ENCODE peak calls at places on chromosomes 6 and 20, in eight cellular contexts. A is amniotic stem cell; F is SK-N-SH; C is AML-193; K is HEK293T; Q is activated CD4-positive, CD25-positive, alpha-beta regulatory T cell; X is globus pallidus; M is IMR-90. P is an unnamed sample.

GRCh38 chr20:44033344-44033743 is 118.7 kb downstream of the TOX2 start:
- DNase-seq in X (no peak), Q (no peak), F (peak), M (peak), C (no peak), K (no peak), A (no peak), P (no peak)

GRCh38 chr6:107697682-107698081 is 126.4 kb downstream of the SCML4 start:
- DNase-seq in K (no peak), C (no peak), F (no peak), A (no peak), X (no peak), Q (no peak), M (peak), P (no peak)

GRCh38 chr20:24850206-24850605 is 98.9 kb upstream of the CST7 start:
- DNase-seq in C (no peak), A (no peak), Q (no peak), F (no peak), M (no peak), X (no peak), K (no peak), P (no peak)

GRCh38 chr6:118317581-118318563 is 230.2 kb upstream of the PLN start:
- DNase-seq in M (peak), K (no peak), Q (no peak), A (no peak), C (no peak), F (no peak), X (no peak), P (no peak)

GRCh38 chr20:57211949-57212889 is 54.2 kb downstream of the BMP7 start:
- DNase-seq in K (peak), A (peak), X (no peak), F (no peak), C (no peak), Q (no peak), M (peak), P (no peak)

GRCh38 chr6:163250122-163250521 is 164.4 kb upstream of the QKI start:
- DNase-seq in A (no peak), X (no peak), F (no peak), Q (no peak), M (no peak), K (no peak), C (no peak), P (no peak)

GRCh38 chr6:107590378-107590777 is 100.5 kb downstream of the SOBP start:
- DNase-seq in K (no peak), F (no peak), Q (no peak), C (no peak), A (no peak), M (no peak), X (no peak), P (no peak)

GRCh38 chr20:22352019-22352418 is 232.4 kb downstream of the FOXA2 start:
- DNase-seq in K (no peak), A (no peak), Q (no peak), C (no peak), M (no peak), F (no peak), X (no peak), P (no peak)

GRCh38 chr6:123965894-123966293 is 162.2 kb downstream of the NKAIN2 start:
- DNase-seq in F (peak), M (peak), K (peak), C (no peak), X (peak), A (no peak), Q (no peak), P (no peak)

GRCh38 chr6:15376900-15377487 is 131.1 kb downstream of the JARID2 start:
- DNase-seq in C (no peak), A (no peak), K (no peak), Q (no peak), F (no peak), X (no peak), M (no peak), P (no peak)

GRCh38 chr6:149334682-149335160 is 17.2 kb downstream of the TAB2 start:
- DNase-seq in Q (no peak), M (peak), C (no peak), A (peak), X (no peak), K (no peak), F (no peak), P (no peak)

GRCh38 chr6:69907981-69908498 is 41.7 kb downstream of the COL19A1 start:
- DNase-seq in C (no peak), K (no peak), M (peak), F (no peak), Q (no peak), X (no peak), A (peak), P (no peak)

GRCh38 chr20:34452281-34452982 is 63.8 kb upstream of the DYNLRB1 start:
- DNase-seq in Q (no peak), C (no peak), F (peak), X (no peak), A (peak), K (no peak), M (peak), P (no peak)

GRCh38 chr6:144725731-144726522 is 440.8 kb downstream of the UTRN start:
- DNase-seq in X (no peak), Q (no peak), C (no peak), K (peak), F (peak), A (no peak), M (no peak), P (no peak)

GRCh38 chr20:46060975-46061374 is 28.8 kb downstream of the NCOA5 start:
- DNase-seq in K (no peak), A (no peak), C (no peak), Q (no peak), M (no peak), X (no peak), F (no peak), P (no peak)

GRCh38 chr20:36579996-36580545 is 6.7 kb downstream of the TGIF2 start:
- DNase-seq in Q (no peak), M (peak), C (no peak), K (no peak), A (no peak), X (no peak), F (no peak), P (no peak)

GRCh38 chr6:131694832-131695426 is 6.3 kb downstream of the OR2A4 start:
- DNase-seq in F (peak), Q (no peak), M (peak), K (peak), A (peak), X (peak), C (peak), P (peak)

GRCh38 chr6:145904391-145904790 is 59.8 kb downstream of the SHPRH start:
- DNase-seq in X (peak), Q (no peak), K (no peak), C (peak), F (no peak), M (no peak), A (no peak), P (peak)

GRCh38 chr6:37106982-37107453 is 62.9 kb upstream of the PIM1 start:
- DNase-seq in X (no peak), M (no peak), C (no peak), K (no peak), A (no peak), Q (no peak), F (no peak), P (no peak)

GRCh38 chr20:24950836-24951525 is 1.9 kb downstream of the CST7 start:
- DNase-seq in X (no peak), Q (no peak), F (no peak), K (no peak), M (no peak), C (no peak), A (no peak), P (no peak)

GRCh38 chr6:47423087-47423486 is 54.5 kb upstream of the CD2AP start:
- DNase-seq in C (no peak), F (no peak), A (no peak), M (peak), Q (no peak), X (no peak), K (no peak), P (no peak)

GRCh38 chr6:136921521-136921935 is 573 bp upstream of the SLC35D3 start:
- DNase-seq in X (no peak), C (no peak), K (peak), F (peak), M (no peak), Q (no peak), A (no peak), P (no peak)

GRCh38 chr6:74222768-74223321 is 526.8 kb downstream of the CD109 start:
- DNase-seq in C (no peak), A (no peak), M (peak), K (no peak), F (no peak), X (no peak), Q (no peak), P (no peak)

GRCh38 chr20:10637062-10637559 is 36.7 kb downstream of the JAG1 start:
- DNase-seq in F (no peak), X (no peak), K (no peak), A (no peak), C (no peak), M (peak), Q (no peak), P (no peak)

GRCh38 chr20:64236137-64237088 is 19.1 kb upstream of the PCMTD2 start:
- DNase-seq in C (no peak), M (no peak), K (no peak), A (no peak), F (no peak), X (no peak), Q (no peak), P (no peak)

GRCh38 chr6:43628392-43629103 is 516 bp downstream of the GTPBP2 start:
- DNase-seq in A (no peak), Q (peak), K (peak), C (no peak), M (peak), X (peak), F (peak), P (peak)

GRCh38 chr6:106539931-106540330 is 89.4 kb downstream of the RTN4IP1 start:
- DNase-seq in M (no peak), F (no peak), Q (no peak), C (no peak), A (no peak), K (no peak), X (peak), P (no peak)

GRCh38 chr6:109094351-109095035 is at the start of gene SESN1:
- DNase-seq in A (peak), C (peak), F (peak), K (peak), X (peak), M (peak), Q (peak), P (peak)

GRCh38 chr20:24522452-24523330 is 53.3 kb downstream of the SYNDIG1 start:
- DNase-seq in A (no peak), C (no peak), M (no peak), K (no peak), F (no peak), X (peak), Q (no peak), P (no peak)

GRCh38 chr6:158978752-158979151 is 21.2 kb downstream of the RSPH3 start:
- DNase-seq in F (no peak), M (peak), X (no peak), A (no peak), C (no peak), Q (no peak), K (no peak), P (no peak)

P was measured in GDM1.